ENCODE peak calls at places on chromosomes 16 and 17, in nine cellular contexts. W, S, R, O, Y, V, I, K and F are unnamed samples.

GRCh38 chr17:282000-282911 is 70.4 kb downstream of the RPH3AL start:
- DNase-seq in W (no peak), S (no peak), R (no peak), O (no peak), Y (no peak), V (peak; percentile 55), I (no peak), K (peak; percentile 39), F (no peak)

GRCh38 chr16:11665071-11665491 is 3.2 kb upstream of the SNN start:
- DNase-seq in W (no peak), S (peak; percentile 75), R (no peak), O (no peak), Y (no peak), V (no peak), I (no peak), K (peak; percentile 56), F (no peak)

GRCh38 chr17:41692722-41693521 is 4.2 kb downstream of the EIF1 start:
- DNase-seq in W (peak; percentile 49), S (no peak), R (peak; percentile 33), O (no peak), Y (no peak), V (no peak), I (no peak), K (no peak), F (no peak)

GRCh38 chr17:55549140-55549539 is 37.9 kb upstream of the SMIM36 start:
- DNase-seq in W (no peak), S (no peak), R (no peak), O (no peak), Y (no peak), V (no peak), I (no peak), K (no peak), F (no peak)

GRCh38 chr16:57531635-57532220 is 4.6 kb downstream of the CCDC102A start:
- DNase-seq in W (no peak), S (no peak), R (no peak), O (no peak), Y (no peak), V (peak; percentile 30), I (no peak), K (no peak), F (no peak)

GRCh38 chr17:66355510-66355909 is 53.1 kb downstream of the PRKCA start:
- DNase-seq in W (no peak), S (no peak), R (peak; percentile 40), O (no peak), Y (no peak), V (no peak), I (no peak), K (no peak), F (no peak)

GRCh38 chr17:6279659-6280058 is 155.3 kb downstream of the AIPL1 start:
- DNase-seq in W (peak; percentile 88), S (no peak), R (no peak), O (no peak), Y (no peak), V (no peak), I (no peak), K (no peak), F (no peak)

GRCh38 chr16:27154573-27155521 is 48.5 kb upstream of the KDM8 start:
- DNase-seq in W (peak; percentile 14), S (peak; percentile 83), R (peak; percentile 21), O (peak; percentile 59), Y (peak; percentile 60), V (peak; percentile 80), I (peak; percentile 43), K (peak; percentile 82), F (peak; percentile 51)

GRCh38 chr16:84198401-84198800 is 7.4 kb downstream of the ADAD2 start:
- DNase-seq in W (peak; percentile 26), S (no peak), R (peak; percentile 59), O (no peak), Y (no peak), V (no peak), I (no peak), K (no peak), F (no peak)

GRCh38 chr16:89407925-89408300 is 82.4 kb downstream of the ANKRD11 start:
- DNase-seq in W (no peak), S (no peak), R (no peak), O (no peak), Y (no peak), V (no peak), I (peak; percentile 51), K (peak; percentile 56), F (peak; percentile 77)

GRCh38 chr16:49698931-49699715 is 156.8 kb downstream of the ZNF423 start:
- DNase-seq in W (no peak), S (no peak), R (no peak), O (no peak), Y (no peak), V (no peak), I (peak; percentile 62), K (peak; percentile 77), F (peak; percentile 87)

GRCh38 chr17:57051886-57052342 is 33.1 kb upstream of the AKAP1 start:
- DNase-seq in W (peak; percentile 78), S (no peak), R (no peak), O (no peak), Y (no peak), V (no peak), I (no peak), K (no peak), F (peak; percentile 72)

GRCh38 chr16:79213214-79213613 is 387.3 kb downstream of the MAF start:
- DNase-seq in W (no peak), S (no peak), R (no peak), O (no peak), Y (no peak), V (no peak), I (no peak), K (no peak), F (no peak)

GRCh38 chr16:84418056-84418849 is 49.9 kb downstream of the ATP2C2 start:
- DNase-seq in W (no peak), S (no peak), R (no peak), O (no peak), Y (no peak), V (peak; percentile 40), I (no peak), K (no peak), F (no peak)

GRCh38 chr16:11079657-11080187 is 135.4 kb downstream of the CLEC16A start:
- DNase-seq in W (peak; percentile 28), S (no peak), R (peak; percentile 98), O (no peak), Y (no peak), V (no peak), I (no peak), K (no peak), F (no peak)

GRCh38 chr16:66058181-66058580 is 308.3 kb upstream of the CDH5 start:
- DNase-seq in W (no peak), S (no peak), R (peak; percentile 78), O (no peak), Y (no peak), V (no peak), I (no peak), K (no peak), F (no peak)

GRCh38 chr16:19542138-19542821 is 13.2 kb upstream of the VPS35L start:
- DNase-seq in W (no peak), S (no peak), R (no peak), O (no peak), Y (no peak), V (no peak), I (no peak), K (no peak), F (no peak)

GRCh38 chr16:80570106-80570478 is 29.3 kb downstream of the DYNLRB2 start:
- DNase-seq in W (no peak), S (no peak), R (peak; percentile 37), O (no peak), Y (no peak), V (no peak), I (no peak), K (no peak), F (no peak)

GRCh38 chr17:66172706-66173223 is 19.2 kb downstream of the CEP112 start:
- DNase-seq in W (no peak), S (no peak), R (no peak), O (no peak), Y (no peak), V (no peak), I (no peak), K (no peak), F (no peak)

GRCh38 chr16:30095166-30096078 is 591 bp downstream of the YPEL3 start:
- DNase-seq in W (no peak), S (peak; percentile 63), R (no peak), O (no peak), Y (no peak), V (peak; percentile 72), I (no peak), K (peak; percentile 64), F (no peak)

GRCh38 chr17:50219939-50220465 is 18.6 kb upstream of the COL1A1 start:
- DNase-seq in W (no peak), S (no peak), R (peak; percentile 75), O (no peak), Y (no peak), V (no peak), I (no peak), K (no peak), F (no peak)
- H3K4me3 ChIP-seq in W (no peak overlapping the region), S (no peak overlapping the region), R (peak overlapping the region; percentile 41), O (no peak overlapping the region), Y (no peak overlapping the region), V (no peak overlapping the region), I (no peak overlapping the region), K (no peak overlapping the region), F (no peak overlapping the region)

GRCh38 chr17:48240562-48241130 is 133.1 kb downstream of the SNX11 start:
- DNase-seq in W (peak; percentile 42), S (no peak), R (peak; percentile 11), O (no peak), Y (peak; percentile 23), V (no peak), I (no peak), K (no peak), F (no peak)
- H3K4me1 ChIP-seq in W (peaks cover 53% of the 10 kb centered on the region), S (peaks cover 46% of the 10 kb centered on the region), R (peaks cover 9% of the 10 kb centered on the region), O (peaks cover 18% of the 10 kb centered on the region), Y (peaks cover 79% of the 10 kb centered on the region), V (peaks cover 20% of the 10 kb centered on the region), I (peaks cover 18% of the 10 kb centered on the region), K (peaks cover 62% of the 10 kb centered on the region), F (no peaks in the 10 kb centered on the region)

GRCh38 chr16:87461466-87461975 is 31.3 kb downstream of the ZCCHC14 start:
- DNase-seq in W (peak; percentile 93), S (no peak), R (no peak), O (peak; percentile 92), Y (peak; percentile 94), V (peak; percentile 94), I (peak; percentile 68), K (no peak), F (peak; percentile 37)
- TF ChIP-seq CTCF in W (peak; percentile 63), S (no peak), R (no peak), O (no peak), Y (peak; percentile 67), V (peak; percentile 39), I (no peak), K (peak; percentile 15), F (peak; percentile 30)

DNA sequence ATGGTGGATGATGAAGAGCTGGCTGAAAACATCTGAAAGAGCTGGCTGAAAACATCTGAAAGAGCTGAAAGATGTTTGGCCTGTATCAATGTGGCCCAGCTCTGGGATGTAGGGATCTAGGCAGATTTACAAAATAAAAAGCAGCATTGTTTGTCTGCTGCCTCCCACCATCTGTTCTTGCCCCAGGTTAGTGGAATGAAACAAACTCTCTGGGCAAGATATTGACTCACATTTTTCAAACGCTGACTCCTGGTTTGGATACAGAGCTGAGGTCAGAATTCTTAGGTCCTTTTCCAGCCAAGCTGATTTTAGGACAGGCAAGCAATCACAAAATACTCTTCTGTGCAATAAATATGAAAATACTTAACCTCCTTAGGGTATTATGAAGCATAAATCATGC is 139.0 kb downstream of the STX8 start:
- DNase-seq in W (no peak), S (no peak), R (no peak), O (no peak), Y (no peak), V (no peak), I (no peak), K (no peak), F (no peak)
- H3K4me3 ChIP-seq in W (no peak overlapping the region), S (no peak overlapping the region), R (no peak overlapping the region), O (no peak overlapping the region), Y (no peak overlapping the region), V (no peak overlapping the region), I (no peak overlapping the region), K (no peak overlapping the region), F (no peak overlapping the region)

GRCh38 chr17:77319211-77320031 is 178.7 kb downstream of the SEC14L1 start:
- DNase-seq in W (peak; percentile 86), S (no peak), R (peak; percentile 86), O (peak; percentile 87), Y (peak; percentile 95), V (peak; percentile 92), I (peak; percentile 94), K (peak; percentile 89), F (peak; percentile 91)
- H3K4me1 ChIP-seq in W (peaks cover 88% of the 10 kb centered on the region), S (peaks cover 36% of the 10 kb centered on the region), R (peaks cover 59% of the 10 kb centered on the region), O (no peaks in the 10 kb centered on the region), Y (peaks cover 80% of the 10 kb centered on the region), V (peaks cover 68% of the 10 kb centered on the region), I (peaks cover 75% of the 10 kb centered on the region), K (peaks cover 77% of the 10 kb centered on the region), F (peaks cover 47% of the 10 kb centered on the region)